ENCODE peak calls at places on chromosomes 2 and 18, in five cellular contexts. One of them, this sample, is unnamed. For H3K9me3, the result is how much of the 10 kb centered on the place peaks cover.

GRCh38 chr18:50666536-50666935 is 106.6 kb downstream of the MAPK4 start:
- DNase-seq in CD4-positive, alpha-beta T cell: no peak
- DNase-seq in tibial artery: no peak
- DNase-seq in thyroid gland: no peak
- DNase-seq in lower lobe of right lung: no peak
- DNase-seq in this sample: no peak

GRCh38 chr18:21053127-21053526 is 58.5 kb downstream of the ROCK1 start:
- DNase-seq in thyroid gland: no peak
- DNase-seq in tibial artery: no peak
- DNase-seq in lower lobe of right lung: no peak
- DNase-seq in CD4-positive, alpha-beta T cell: no peak
- DNase-seq in this sample: no peak

GRCh38 chr2:175003875-175004729 is 1.1 kb downstream of the CHN1 start:
- DNase-seq in tibial artery: no peak
- DNase-seq in lower lobe of right lung: no peak
- DNase-seq in CD4-positive, alpha-beta T cell: no peak
- DNase-seq in thyroid gland: no peak
- DNase-seq in this sample: peak

GRCh38 chr2:21650566-21650965 is 526.8 kb downstream of the TDRD15 start:
- DNase-seq in tibial artery: no peak
- DNase-seq in thyroid gland: no peak
- DNase-seq in lower lobe of right lung: no peak
- DNase-seq in CD4-positive, alpha-beta T cell: no peak
- DNase-seq in this sample: no peak

GRCh38 chr2:172066394-172066863 is 18.9 kb upstream of the DLX1 start:
- DNase-seq in CD4-positive, alpha-beta T cell: no peak
- DNase-seq in thyroid gland: no peak
- DNase-seq in tibial artery: no peak
- DNase-seq in lower lobe of right lung: no peak
- DNase-seq in this sample: no peak

GRCh38 chr2:196131949-196132925 is 39.1 kb downstream of the STK17B start:
- DNase-seq in thyroid gland: no peak
- DNase-seq in tibial artery: no peak
- DNase-seq in CD4-positive, alpha-beta T cell: peak
- DNase-seq in lower lobe of right lung: no peak
- DNase-seq in this sample: no peak

GRCh38 chr2:201484805-201485204 is 33.3 kb downstream of the STRADB start:
- DNase-seq in CD4-positive, alpha-beta T cell: no peak
- DNase-seq in thyroid gland: no peak
- DNase-seq in lower lobe of right lung: no peak
- DNase-seq in tibial artery: no peak
- DNase-seq in this sample: no peak

GRCh38 chr2:156649596-156649995 is 213.4 kb downstream of the GPD2 start:
- DNase-seq in lower lobe of right lung: no peak
- DNase-seq in tibial artery: no peak
- DNase-seq in thyroid gland: peak
- DNase-seq in CD4-positive, alpha-beta T cell: no peak
- DNase-seq in this sample: peak

GRCh38 chr2:25043241-25043867 is 1.5 kb downstream of the EFR3B start:
- DNase-seq in tibial artery: no peak
- DNase-seq in lower lobe of right lung: no peak
- DNase-seq in CD4-positive, alpha-beta T cell: no peak
- DNase-seq in thyroid gland: peak
- DNase-seq in this sample: no peak

GRCh38 chr2:88159955-88160415 is 10.2 kb upstream of the THNSL2 start:
- DNase-seq in lower lobe of right lung: no peak
- DNase-seq in tibial artery: peak
- DNase-seq in CD4-positive, alpha-beta T cell: peak
- DNase-seq in thyroid gland: peak
- DNase-seq in this sample: peak

GRCh38 chr18:3350566-3351527 is 88.9 kb downstream of the MYL12B start:
- DNase-seq in CD4-positive, alpha-beta T cell: no peak
- DNase-seq in tibial artery: no peak
- DNase-seq in thyroid gland: no peak
- DNase-seq in lower lobe of right lung: no peak
- DNase-seq in this sample: no peak

GRCh38 chr2:229634574-229635185 is 79.7 kb downstream of the DNER start:
- DNase-seq in tibial artery: no peak
- DNase-seq in lower lobe of right lung: no peak
- DNase-seq in thyroid gland: no peak
- DNase-seq in CD4-positive, alpha-beta T cell: no peak
- DNase-seq in this sample: no peak

GRCh38 chr2:218323526-218324472 is 31.5 kb upstream of the TMBIM1 start:
- DNase-seq in lower lobe of right lung: peak
- DNase-seq in CD4-positive, alpha-beta T cell: no peak
- DNase-seq in tibial artery: peak
- DNase-seq in thyroid gland: peak
- DNase-seq in this sample: peak

GRCh38 chr18:44048846-44049245 is 631.8 kb upstream of the SETBP1 start:
- DNase-seq in lower lobe of right lung: no peak
- DNase-seq in CD4-positive, alpha-beta T cell: no peak
- DNase-seq in thyroid gland: no peak
- DNase-seq in tibial artery: no peak
- DNase-seq in this sample: no peak

GRCh38 chr2:132489150-132489549 is 72.5 kb downstream of the GPR39 start:
- DNase-seq in thyroid gland: peak
- DNase-seq in tibial artery: no peak
- DNase-seq in CD4-positive, alpha-beta T cell: no peak
- DNase-seq in lower lobe of right lung: no peak
- DNase-seq in this sample: peak

GRCh38 chr18:48928787-48929186 is 22.0 kb downstream of the SMAD7 start:
- DNase-seq in lower lobe of right lung: peak
- DNase-seq in tibial artery: peak
- DNase-seq in CD4-positive, alpha-beta T cell: peak
- DNase-seq in thyroid gland: peak
- DNase-seq in this sample: peak

GRCh38 chr2:120957905-120958304 is 222.2 kb downstream of the GLI2 start:
- DNase-seq in thyroid gland: peak
- DNase-seq in CD4-positive, alpha-beta T cell: no peak
- DNase-seq in lower lobe of right lung: no peak
- DNase-seq in tibial artery: no peak
- DNase-seq in this sample: no peak

GRCh38 chr2:55885129-55885943 is 38.2 kb downstream of the EFEMP1 start:
- DNase-seq in tibial artery: no peak
- DNase-seq in thyroid gland: no peak
- DNase-seq in lower lobe of right lung: no peak
- DNase-seq in CD4-positive, alpha-beta T cell: no peak
- DNase-seq in this sample: peak

GRCh38 chr2:139605668-139606067 is 825.5 kb upstream of the NXPH2 start:
- DNase-seq in thyroid gland: no peak
- DNase-seq in tibial artery: no peak
- DNase-seq in CD4-positive, alpha-beta T cell: no peak
- DNase-seq in lower lobe of right lung: no peak
- DNase-seq in this sample: no peak

GRCh38 chr2:85605406-85606115 is 3.1 kb upstream of the TMEM150A start:
- DNase-seq in lower lobe of right lung: no peak
- DNase-seq in tibial artery: no peak
- DNase-seq in CD4-positive, alpha-beta T cell: no peak
- DNase-seq in thyroid gland: no peak
- DNase-seq in this sample: no peak

GRCh38 chr2:113720167-113720566 is 36.3 kb downstream of the SLC35F5 start:
- DNase-seq in tibial artery: no peak
- DNase-seq in thyroid gland: no peak
- DNase-seq in CD4-positive, alpha-beta T cell: no peak
- DNase-seq in lower lobe of right lung: no peak
- DNase-seq in this sample: no peak

GRCh38 chr2:19337742-19338141 is 20.7 kb downstream of the OSR1 start:
- DNase-seq in lower lobe of right lung: no peak
- DNase-seq in thyroid gland: no peak
- DNase-seq in tibial artery: no peak
- DNase-seq in CD4-positive, alpha-beta T cell: no peak
- DNase-seq in this sample: no peak

GRCh38 chr2:203869610-203870042 is 2.1 kb downstream of the CTLA4 start:
- DNase-seq in thyroid gland: no peak
- DNase-seq in CD4-positive, alpha-beta T cell: peak
- DNase-seq in tibial artery: no peak
- DNase-seq in lower lobe of right lung: no peak
- DNase-seq in this sample: no peak

GRCh38 chr2:18924905-18925691 is 335.7 kb upstream of the NT5C1B start:
- DNase-seq in CD4-positive, alpha-beta T cell: no peak
- DNase-seq in lower lobe of right lung: no peak
- DNase-seq in tibial artery: no peak
- DNase-seq in thyroid gland: no peak
- DNase-seq in this sample: no peak

GRCh38 chr2:24945907-24946306 is 25.8 kb downstream of the DNAJC27 start:
- DNase-seq in thyroid gland: no peak
- DNase-seq in tibial artery: no peak
- DNase-seq in lower lobe of right lung: no peak
- DNase-seq in CD4-positive, alpha-beta T cell: no peak
- DNase-seq in this sample: no peak

GRCh38 chr2:233081232-233081730 is 21.1 kb downstream of the INPP5D start:
- DNase-seq in tibial artery: no peak
- DNase-seq in CD4-positive, alpha-beta T cell: peak
- DNase-seq in thyroid gland: no peak
- DNase-seq in lower lobe of right lung: no peak
- DNase-seq in this sample: no peak

GRCh38 chr2:70062270-70062669 is 25.0 kb upstream of the PCBP1 start:
- DNase-seq in thyroid gland: no peak
- DNase-seq in lower lobe of right lung: no peak
- DNase-seq in tibial artery: no peak
- DNase-seq in CD4-positive, alpha-beta T cell: no peak
- DNase-seq in this sample: no peak

GRCh38 chr18:71047882-71048281 is 759.0 kb downstream of the SOCS6 start:
- DNase-seq in lower lobe of right lung: no peak
- DNase-seq in CD4-positive, alpha-beta T cell: no peak
- DNase-seq in thyroid gland: no peak
- DNase-seq in tibial artery: no peak
- DNase-seq in this sample: no peak

GRCh38 chr18:71040161-71040560 is 751.3 kb downstream of the SOCS6 start:
- DNase-seq in lower lobe of right lung: no peak
- DNase-seq in thyroid gland: no peak
- DNase-seq in CD4-positive, alpha-beta T cell: no peak
- DNase-seq in tibial artery: no peak
- DNase-seq in this sample: no peak

GRCh38 chr18:71045331-71046065 is 756.7 kb downstream of the SOCS6 start:
- DNase-seq in thyroid gland: no peak
- DNase-seq in lower lobe of right lung: no peak
- DNase-seq in CD4-positive, alpha-beta T cell: no peak
- DNase-seq in tibial artery: no peak
- DNase-seq in this sample: no peak
- H3K9me3 ChIP-seq in thyroid gland: under half
- H3K9me3 ChIP-seq in lower lobe of right lung: under half
- H3K9me3 ChIP-seq in CD4-positive, alpha-beta T cell: under half
- H3K9me3 ChIP-seq in tibial artery: under half
- H3K9me3 ChIP-seq in this sample: under half

DNA sequence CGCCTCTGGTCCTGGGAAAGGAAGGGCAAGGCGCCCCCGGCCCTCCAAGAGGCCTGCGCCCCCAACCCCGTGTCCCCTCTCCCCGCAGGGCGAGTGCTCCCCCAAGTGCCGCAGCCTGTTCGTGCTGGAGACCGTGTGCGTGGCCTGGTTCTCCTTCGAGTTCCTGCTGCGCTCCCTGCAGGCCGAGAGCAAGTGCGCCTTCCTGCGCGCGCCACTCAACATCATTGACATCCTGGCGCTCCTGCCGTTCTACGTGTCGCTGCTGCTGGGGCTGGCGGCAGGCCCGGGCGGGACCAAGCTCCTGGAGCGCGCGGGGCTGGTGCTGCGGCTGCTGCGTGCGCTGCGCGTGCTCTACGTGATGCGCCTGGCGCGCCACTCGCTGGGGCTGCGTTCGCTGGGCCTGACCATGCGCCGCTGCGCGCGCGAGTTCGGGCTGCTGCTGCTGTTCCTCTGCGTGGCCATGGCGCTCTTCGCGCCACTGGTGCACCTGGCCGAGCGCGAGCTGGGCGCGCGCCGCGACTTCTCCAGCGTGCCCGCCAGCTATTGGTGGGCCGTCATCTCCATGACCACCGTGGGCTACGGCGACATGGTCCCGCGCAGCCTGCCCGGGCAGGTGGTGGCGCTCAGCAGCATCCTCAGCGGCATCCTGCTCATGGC is 52.4 kb downstream of the SLC66A2 start:
- DNase-seq in lower lobe of right lung: no peak
- DNase-seq in CD4-positive, alpha-beta T cell: no peak
- DNase-seq in thyroid gland: no peak
- DNase-seq in tibial artery: no peak
- DNase-seq in this sample: peak
- H3K9me3 ChIP-seq in lower lobe of right lung: under half
- H3K9me3 ChIP-seq in CD4-positive, alpha-beta T cell: under half
- H3K9me3 ChIP-seq in thyroid gland: under half
- H3K9me3 ChIP-seq in tibial artery: under half
- H3K9me3 ChIP-seq in this sample: under half

GRCh38 chr2:123606631-123607030 is 418.5 kb upstream of the CNTNAP5 start:
- DNase-seq in lower lobe of right lung: no peak
- DNase-seq in CD4-positive, alpha-beta T cell: no peak
- DNase-seq in thyroid gland: no peak
- DNase-seq in tibial artery: no peak
- DNase-seq in this sample: no peak

GRCh38 chr2:123609077-123609476 is 416.0 kb upstream of the CNTNAP5 start:
- DNase-seq in lower lobe of right lung: no peak
- DNase-seq in thyroid gland: no peak
- DNase-seq in tibial artery: no peak
- DNase-seq in CD4-positive, alpha-beta T cell: no peak
- DNase-seq in this sample: no peak
- H3K9me3 ChIP-seq in lower lobe of right lung: under half
- H3K9me3 ChIP-seq in thyroid gland: under half
- H3K9me3 ChIP-seq in tibial artery: under half
- H3K9me3 ChIP-seq in CD4-positive, alpha-beta T cell: under half
- H3K9me3 ChIP-seq in this sample: under half

DNA sequence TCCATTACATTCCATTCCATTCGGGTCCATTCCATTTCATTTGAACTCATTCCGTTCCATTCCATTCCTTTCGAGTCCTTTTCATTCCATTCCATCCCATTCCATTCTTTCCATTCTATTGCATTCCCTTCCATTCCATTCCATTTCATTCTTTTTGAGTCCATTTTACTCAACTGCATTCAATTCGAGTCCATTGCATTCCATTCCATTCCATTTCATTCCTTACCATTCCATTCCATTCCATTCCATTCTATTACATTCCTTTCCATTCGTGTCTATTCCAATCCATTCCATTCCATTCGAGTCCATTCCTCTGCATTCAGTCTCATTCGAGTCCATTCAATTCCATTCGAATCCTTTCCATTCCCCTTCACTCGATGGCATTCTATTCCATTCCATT is 1128.8 kb downstream of the RPIA start:
- DNase-seq in thyroid gland: no peak
- DNase-seq in CD4-positive, alpha-beta T cell: no peak
- DNase-seq in lower lobe of right lung: no peak
- DNase-seq in tibial artery: no peak
- DNase-seq in this sample: no peak
- H3K9me3 ChIP-seq in thyroid gland: under half
- H3K9me3 ChIP-seq in CD4-positive, alpha-beta T cell: half or more
- H3K9me3 ChIP-seq in lower lobe of right lung: under half
- H3K9me3 ChIP-seq in tibial artery: under half
- H3K9me3 ChIP-seq in this sample: under half

This sample was measured in adrenal gland.